ENCODE peak calls at places on chromosomes 16 and 17, in six cellular contexts. V is thoracic aorta, T is HAP-1, U is AG09309, J is mucosa of descending colon, Z is fibroblast of mammary gland. A is an unnamed sample.

GRCh38 chr16:57307365-57307764 is 22.9 kb upstream of the PLLP start:
- DNase-seq in J (no peak), Z (no peak), T (no peak), V (no peak), U (no peak), A (no peak)

GRCh38 chr16:53707671-53708070 is 3.7 kb downstream of the FTO start:
- DNase-seq in T (no peak), Z (no peak), J (no peak), V (no peak), U (no peak), A (no peak)

GRCh38 chr16:55333690-55334089 is 9.7 kb downstream of the IRX6 start:
- DNase-seq in J (no peak), U (no peak), V (no peak), Z (no peak), T (no peak), A (no peak)

GRCh38 chr17:48070195-48070594 is 22.0 kb downstream of the NFE2L1 start:
- DNase-seq in V (no peak), U (no peak), Z (no peak), J (no peak), T (no peak), A (no peak)

GRCh38 chr17:73551756-73552155 is 92.5 kb downstream of the SDK2 start:
- DNase-seq in J (no peak), Z (no peak), T (no peak), V (no peak), U (no peak), A (no peak)

GRCh38 chr17:28751600-28752366 is 8.0 kb downstream of the TRAF4 start:
- DNase-seq in Z (no peak), T (no peak), V (no peak), J (no peak), U (no peak), A (no peak)

GRCh38 chr17:64580384-64581307 is 73.9 kb downstream of the CEP95 start:
- DNase-seq in J (no peak), T (no peak), Z (peak; percentile 11), U (no peak), V (no peak), A (no peak)

GRCh38 chr17:73956595-73957465 is 246.6 kb upstream of the RPL38 start:
- DNase-seq in Z (peak; percentile 51), U (no peak), T (peak; percentile 74), V (no peak), J (peak; percentile 81), A (peak; percentile 40)

GRCh38 chr17:68592667-68593330 is 8.4 kb downstream of the FAM20A start:
- DNase-seq in Z (peak; percentile 66), U (no peak), T (no peak), V (no peak), J (no peak), A (no peak)

GRCh38 chr16:30585022-30585399 is 486 bp downstream of the ZNF785 start:
- DNase-seq in T (no peak), V (no peak), Z (peak; percentile 12), J (peak; percentile 57), U (no peak), A (no peak)

GRCh38 chr16:81618661-81619060 is 160.4 kb upstream of the PLCG2 start:
- DNase-seq in Z (no peak), U (no peak), J (no peak), V (no peak), T (no peak), A (no peak)

GRCh38 chr17:63848834-63849689 is 6.6 kb upstream of the SMARCD2 start:
- DNase-seq in U (peak; percentile 52), J (peak; percentile 94), Z (peak; percentile 92), V (peak; percentile 90), T (no peak), A (peak; percentile 95)

GRCh38 chr16:11001611-11002010 is 57.2 kb downstream of the CLEC16A start:
- DNase-seq in V (no peak), J (no peak), Z (no peak), U (no peak), T (no peak), A (no peak)

GRCh38 chr17:48492401-48493298 is 38.2 kb downstream of the HOXB1 start:
- DNase-seq in U (no peak), Z (peak; percentile 71), J (peak; percentile 82), V (peak; percentile 16), T (peak; percentile 76), A (peak; percentile 50)

GRCh38 chr16:87086156-87086555 is 231.0 kb downstream of the C16orf95 start:
- DNase-seq in Z (peak; percentile 67), T (no peak), J (no peak), V (no peak), U (peak; percentile 45), A (no peak)

GRCh38 chr17:20300399-20301037 is 166.8 kb downstream of the LGALS9B start:
- DNase-seq in V (no peak), U (peak; percentile 83), T (no peak), J (no peak), Z (peak; percentile 77), A (no peak)

GRCh38 chr16:28309811-28310311 is 17.5 kb downstream of the SBK1 start:
- DNase-seq in U (no peak), Z (no peak), V (no peak), J (peak; percentile 83), T (no peak), A (no peak)

GRCh38 chr16:12096828-12097522 is 120.4 kb downstream of the SNX29 start:
- DNase-seq in U (no peak), V (no peak), T (no peak), Z (no peak), J (no peak), A (no peak)

GRCh38 chr16:2212362-2213324 is 2.0 kb upstream of the BRICD5 start:
- DNase-seq in T (peak; percentile 47), U (no peak), V (no peak), J (peak; percentile 58), Z (no peak), A (peak; percentile 68)
- H3K4me3 ChIP-seq in T (peak overlapping the region; percentile 50), U (peak overlapping the region; percentile 56), V (peak overlapping the region; percentile 83), J (no peak overlapping the region), Z (peak overlapping the region; percentile 69), A (no peak overlapping the region)

DNA sequence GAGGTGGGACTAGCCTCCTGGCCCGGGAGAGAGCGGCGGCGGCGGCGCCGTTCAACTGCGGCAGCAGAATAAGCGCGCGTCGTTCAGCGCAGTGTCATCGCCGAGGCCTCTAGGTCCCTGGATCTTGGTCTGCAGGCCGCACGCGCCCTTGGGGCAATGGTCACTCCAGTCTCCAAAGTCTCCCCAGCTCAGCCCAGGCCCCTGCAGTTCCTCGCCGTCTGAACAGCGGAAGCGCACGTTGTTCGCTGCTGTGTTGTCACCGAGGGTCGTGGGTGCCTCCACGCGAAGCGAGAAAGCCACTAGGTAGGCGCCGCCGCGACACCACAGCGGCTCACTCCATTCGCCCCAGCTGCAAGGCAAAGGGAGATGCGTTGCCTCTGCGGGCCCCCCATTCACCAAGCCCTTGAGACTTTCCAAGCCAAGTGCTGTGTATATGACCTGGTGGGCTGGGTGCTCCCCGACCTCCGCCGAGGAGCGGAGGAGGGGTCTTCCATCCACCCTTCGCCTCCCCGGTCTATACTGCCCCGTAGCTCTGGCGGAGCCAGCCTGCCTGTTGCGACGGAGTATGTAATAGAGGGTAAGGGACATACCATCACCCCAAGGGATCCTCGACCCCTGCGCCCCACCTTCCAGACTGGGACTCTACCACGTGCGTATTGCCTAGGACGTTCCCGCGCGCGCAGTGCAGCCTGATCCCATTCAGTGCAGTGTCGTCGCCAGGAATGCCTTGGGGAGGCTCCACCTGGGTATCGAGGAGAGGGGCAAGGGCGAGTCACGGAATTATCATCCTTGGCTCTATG is 653 bp downstream of the VMO1 start:
- DNase-seq in V (no peak), J (peak; percentile 50), T (no peak), Z (no peak), U (no peak), A (no peak)
- H3K4me3 ChIP-seq in V (peak overlapping the region; percentile 62), J (no peak overlapping the region), T (no peak overlapping the region), Z (no peak overlapping the region), U (no peak overlapping the region), A (no peak overlapping the region)

GRCh38 chr17:44557653-44558285 is 485 bp downstream of the FZD2 start:
- DNase-seq in U (no peak), Z (peak; percentile 48), V (no peak), J (peak; percentile 56), T (no peak), A (no peak)

GRCh38 chr17:44559288-44560249 is 2.3 kb downstream of the FZD2 start:
- DNase-seq in T (no peak), Z (no peak), U (no peak), J (no peak), V (no peak), A (no peak)

GRCh38 chr17:44556854-44557606 is at the start of gene FZD2:
- DNase-seq in T (peak; percentile 95), Z (peak; percentile 96), J (peak; percentile 77), V (peak; percentile 85), U (peak; percentile 96), A (peak; percentile 85)

GRCh38 chr17:44556114-44556853 is 1.0 kb upstream of the FZD2 start:
- DNase-seq in T (peak; percentile 79), Z (peak; percentile 43), J (no peak), V (no peak), U (no peak), A (no peak)

DNA sequence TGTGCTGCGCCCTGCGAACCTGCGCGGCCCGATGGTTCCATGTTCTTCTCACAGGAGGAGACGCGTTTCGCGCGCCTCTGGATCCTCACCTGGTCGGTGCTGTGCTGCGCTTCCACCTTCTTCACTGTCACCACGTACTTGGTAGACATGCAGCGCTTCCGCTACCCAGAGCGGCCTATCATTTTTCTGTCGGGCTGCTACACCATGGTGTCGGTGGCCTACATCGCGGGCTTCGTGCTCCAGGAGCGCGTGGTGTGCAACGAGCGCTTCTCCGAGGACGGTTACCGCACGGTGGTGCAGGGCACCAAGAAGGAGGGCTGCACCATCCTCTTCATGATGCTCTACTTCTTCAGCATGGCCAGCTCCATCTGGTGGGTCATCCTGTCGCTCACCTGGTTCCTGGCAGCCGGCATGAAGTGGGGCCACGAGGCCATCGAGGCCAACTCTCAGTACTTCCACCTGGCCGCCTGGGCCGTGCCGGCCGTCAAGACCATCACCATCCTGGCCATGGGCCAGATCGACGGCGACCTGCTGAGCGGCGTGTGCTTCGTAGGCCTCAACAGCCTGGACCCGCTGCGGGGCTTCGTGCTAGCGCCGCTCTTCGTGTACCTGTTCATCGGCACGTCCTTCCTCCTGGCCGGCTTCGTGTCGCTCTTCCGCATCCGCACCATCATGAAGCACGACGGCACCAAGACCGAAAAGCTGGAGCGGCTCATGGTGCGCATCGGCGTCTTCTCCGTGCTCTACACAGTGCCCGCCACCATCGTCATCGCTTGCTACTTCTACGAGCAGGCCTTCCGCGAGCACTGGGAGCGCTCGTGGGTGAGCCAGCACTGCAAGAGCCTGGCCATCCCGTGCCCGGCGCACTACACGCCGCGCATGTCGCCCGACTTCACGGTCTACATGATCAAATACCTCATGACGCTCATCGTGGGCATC is 1.3 kb downstream of the FZD2 start:
- DNase-seq in V (no peak), T (no peak), Z (no peak), U (no peak), J (no peak), A (no peak)
- H3K4me3 ChIP-seq in V (peak overlapping the region; percentile 83), T (no peak overlapping the region), Z (peak overlapping the region; percentile 4), U (peak overlapping the region; percentile 94), J (no peak overlapping the region), A (no peak overlapping the region)

GRCh38 chr17:46850688-46851028 is 725 bp upstream of the WNT9B start:
- DNase-seq in U (no peak), J (no peak), V (no peak), Z (no peak), T (no peak), A (no peak)

GRCh38 chr17:46854515-46854914 is 3.1 kb downstream of the WNT9B start:
- DNase-seq in U (no peak), J (no peak), V (no peak), T (no peak), Z (no peak), A (no peak)

GRCh38 chr17:46848534-46848933 is 2.8 kb upstream of the WNT9B start:
- DNase-seq in Z (no peak), J (no peak), T (no peak), V (no peak), U (no peak), A (no peak)

GRCh38 chr17:46853896-46854444 is 2.6 kb downstream of the WNT9B start:
- DNase-seq in J (no peak), T (no peak), V (no peak), U (peak; percentile 25), Z (peak; percentile 55), A (no peak)

GRCh38 chr17:46851029-46851741 is at the start of gene WNT9B:
- DNase-seq in T (peak; percentile 74), Z (no peak), J (no peak), U (no peak), V (no peak), A (no peak)
- H3K4me3 ChIP-seq in T (peak within 1 kb of the TSS; percentile 40), Z (no peak within 1 kb of the TSS), J (no peak within 1 kb of the TSS), U (peak within 1 kb of the TSS; percentile 35), V (peak within 1 kb of the TSS; percentile 58), A (peak within 1 kb of the TSS; percentile 3)